ENCODE peak calls at places on chromosome 5, in nine cellular contexts. O, K, H, D, Z, Q, W, C and S are unnamed samples.
A peak's percentile ranks its signal among the peaks of the same experiment; 100 is the strongest.

GRCh38 chr5:59483971-59484472 is 409.5 kb downstream of the PDE4D start:
- DNase-seq in Z (no peak), H (no peak), W (no peak), K (no peak), D (no peak), C (peak; percentile 87), O (no peak), Q (no peak), S (no peak)

GRCh38 chr5:159385529-159385928 is 55.2 kb upstream of the IL12B start:
- DNase-seq in Z (no peak), Q (no peak), K (no peak), O (no peak), W (no peak), C (no peak), H (no peak), D (no peak), S (no peak)

GRCh38 chr5:54160329-54160728 is 150.0 kb downstream of the ARL15 start:
- DNase-seq in K (no peak), O (no peak), W (no peak), D (no peak), Q (no peak), Z (no peak), H (no peak), C (peak; percentile 9), S (no peak)

GRCh38 chr5:96468956-96469355 is 35.9 kb upstream of the PCSK1 start:
- DNase-seq in Q (no peak), Z (no peak), O (no peak), D (no peak), H (no peak), K (no peak), W (no peak), C (no peak), S (no peak)

GRCh38 chr5:88033191-88033590 is 235.5 kb downstream of the TMEM161B start:
- DNase-seq in Z (no peak), H (no peak), D (no peak), K (no peak), C (no peak), Q (no peak), W (no peak), O (no peak), S (no peak)

GRCh38 chr5:139847790-139848507 is 52.3 kb downstream of the PSD2 start:
- DNase-seq in O (peak; percentile 83), K (no peak), H (no peak), D (peak; percentile 69), Q (no peak), C (peak; percentile 40), Z (peak; percentile 66), W (peak; percentile 48), S (peak; percentile 12)

GRCh38 chr5:66896207-66896606 is 300.0 kb downstream of the MAST4 start:
- DNase-seq in Z (no peak), Q (no peak), W (no peak), O (no peak), D (no peak), H (no peak), K (no peak), C (peak; percentile 87), S (no peak)

GRCh38 chr5:173474881-173475287 is 141.6 kb downstream of the BOD1 start:
- DNase-seq in H (no peak), C (peak; percentile 84), K (no peak), Z (no peak), W (no peak), O (no peak), Q (no peak), D (no peak), S (no peak)

GRCh38 chr5:142697846-142698245 is 12.0 kb upstream of the FGF1 start:
- DNase-seq in K (no peak), D (no peak), C (peak; percentile 47), H (no peak), Z (no peak), Q (no peak), O (no peak), W (no peak), S (no peak)

GRCh38 chr5:154508114-154508513 is 30.1 kb upstream of the HAND1 start:
- DNase-seq in C (no peak), D (no peak), O (no peak), Q (no peak), K (no peak), H (no peak), Z (no peak), W (no peak), S (no peak)

GRCh38 chr5:31225118-31225517 is 31.6 kb downstream of the CDH6 start:
- DNase-seq in Q (no peak), K (no peak), D (no peak), C (peak; percentile 92), O (no peak), H (no peak), W (no peak), Z (no peak), S (no peak)

GRCh38 chr5:96821260-96821916 is 13.6 kb upstream of the ERAP1 start:
- DNase-seq in Z (no peak), Q (no peak), D (no peak), H (no peak), W (no peak), K (no peak), O (no peak), C (peak; percentile 16), S (no peak)

GRCh38 chr5:64814073-64814472 is 45.3 kb downstream of the CWC27 start:
- DNase-seq in K (no peak), Z (no peak), C (no peak), O (no peak), Q (no peak), W (no peak), D (no peak), H (no peak), S (no peak)

GRCh38 chr5:7770436-7770835 is 80.5 kb downstream of the CFAP90 start:
- DNase-seq in W (no peak), Q (no peak), Z (no peak), C (no peak), D (no peak), O (no peak), K (no peak), H (no peak), S (no peak)

GRCh38 chr5:153964201-153965101 is 74.3 kb downstream of the FAM114A2 start:
- DNase-seq in D (no peak), C (no peak), Z (no peak), O (no peak), H (peak; percentile 11), Q (no peak), W (no peak), K (no peak), S (no peak)

GRCh38 chr5:74367931-74368330 is 272.6 kb downstream of the ENC1 start:
- DNase-seq in Z (no peak), Q (no peak), D (no peak), H (no peak), C (no peak), K (no peak), O (no peak), W (no peak), S (no peak)

GRCh38 chr5:150556859-150557506 is 49.1 kb downstream of the NDST1 start:
- DNase-seq in Z (no peak), W (no peak), C (no peak), K (no peak), Q (no peak), D (no peak), O (no peak), H (no peak), S (no peak)

GRCh38 chr5:149656576-149657182 is 73.4 kb upstream of the PPARGC1B start:
- DNase-seq in D (no peak), C (no peak), O (peak; percentile 60), H (peak; percentile 79), Q (no peak), W (peak; percentile 32), K (no peak), Z (no peak), S (peak; percentile 52)

GRCh38 chr5:32163785-32164184 is 10.3 kb downstream of the GOLPH3 start:
- DNase-seq in Z (no peak), O (no peak), D (no peak), K (no peak), C (no peak), H (peak; percentile 28), Q (no peak), W (no peak), S (no peak)

GRCh38 chr5:107794731-107795130 is 124.0 kb upstream of the EFNA5 start:
- DNase-seq in O (no peak), C (peak; percentile 65), K (no peak), H (no peak), W (no peak), Q (no peak), D (no peak), Z (no peak), S (no peak)

GRCh38 chr5:146628950-146629349 is 113.0 kb upstream of the GPR151 start:
- DNase-seq in W (no peak), C (no peak), Z (no peak), D (no peak), K (no peak), H (no peak), Q (no peak), O (no peak), S (no peak)

GRCh38 chr5:77563475-77563874 is 71.4 kb upstream of the WDR41 start:
- DNase-seq in W (no peak), C (no peak), Q (no peak), Z (no peak), D (no peak), H (no peak), K (no peak), O (no peak), S (no peak)

GRCh38 chr5:25334288-25334790 is 689.6 kb upstream of the CDH10 start:
- DNase-seq in Z (no peak), Q (no peak), W (no peak), K (no peak), C (no peak), D (no peak), H (no peak), O (no peak), S (no peak)

GRCh38 chr5:149271717-149272558 is at the start of gene AFAP1L1:
- DNase-seq in O (peak; percentile 36), D (peak; percentile 54), C (peak; percentile 42), Q (no peak), W (no peak), H (no peak), Z (peak; percentile 10), K (peak; percentile 23), S (no peak)